ENCODE peak calls at places on chromosomes 12 and 14, in five cellular contexts. A is stomach; C is stromal cell of bone marrow; B is fibroblast of lung; D is naive thymus-derived CD4-positive, alpha-beta T cell. I is an unnamed sample.

GRCh38 chr12:53696285-53696654 is 20.4 kb upstream of the ATP5MC2 start:
- DNase-seq in A (peak), C (peak), B (peak), D (no peak), I (peak)

GRCh38 chr12:19181666-19182426 is 52.3 kb downstream of the PLEKHA5 start:
- DNase-seq in C (no peak), A (no peak), B (no peak), D (no peak), I (no peak)

GRCh38 chr12:115639667-115640012 is 637.9 kb downstream of the MED13L start:
- DNase-seq in D (no peak), B (no peak), C (no peak), A (no peak), I (no peak)

GRCh38 chr12:121614872-121615467 is 11.4 kb upstream of the ORAI1 start:
- DNase-seq in B (no peak), A (no peak), D (no peak), C (no peak), I (no peak)

GRCh38 chr14:63671987-63672386 is 30.3 kb upstream of the WDR89 start:
- DNase-seq in A (no peak), B (no peak), C (no peak), D (no peak), I (no peak)

GRCh38 chr14:67108230-67108629 is 81.0 kb upstream of the GARIN2 start:
- DNase-seq in B (no peak), D (no peak), C (no peak), A (no peak), I (no peak)

GRCh38 chr14:76772300-76773187 is 11.3 kb downstream of the VASH1 start:
- DNase-seq in A (no peak), D (no peak), C (no peak), B (peak), I (peak)

GRCh38 chr14:36771256-36771655 is 109.6 kb downstream of the PAX9 start:
- DNase-seq in A (no peak), D (no peak), C (no peak), B (no peak), I (no peak)

GRCh38 chr12:10395390-10395998 is 5.7 kb upstream of the KLRK1 start:
- DNase-seq in A (peak), C (peak), B (peak), D (no peak), I (no peak)

GRCh38 chr12:48938805-48939204 is 13.5 kb upstream of the FKBP11 start:
- DNase-seq in C (no peak), D (no peak), A (no peak), B (no peak), I (no peak)

GRCh38 chr12:30753233-30753632 is 1.5 kb downstream of the CAPRIN2 start:
- DNase-seq in B (peak), C (no peak), D (peak), A (no peak), I (peak)

GRCh38 chr14:34078117-34078743 is 127.4 kb upstream of the EGLN3 start:
- DNase-seq in B (peak), D (no peak), A (no peak), C (no peak), I (no peak)

GRCh38 chr14:76086636-76087035 is 65.1 kb upstream of the GPATCH2L start:
- DNase-seq in C (no peak), B (no peak), A (no peak), D (no peak), I (no peak)

GRCh38 chr14:61174395-61175386 is 106.4 kb downstream of the TMEM30B start:
- DNase-seq in B (peak), A (no peak), C (no peak), D (no peak), I (no peak)

GRCh38 chr14:55052259-55052930 is 948 bp downstream of the MAPK1IP1L start:
- DNase-seq in A (no peak), C (no peak), D (no peak), B (peak), I (no peak)

GRCh38 chr12:126879820-126880219 is 1387.2 kb upstream of the TMEM132C start:
- DNase-seq in A (no peak), C (no peak), D (no peak), B (no peak), I (no peak)

GRCh38 chr12:129080821-129081220 is 227.5 kb downstream of the GLT1D1 start:
- DNase-seq in A (no peak), C (no peak), B (no peak), D (no peak), I (no peak)

GRCh38 chr12:65918057-65918456 is 93.8 kb downstream of the HMGA2 start:
- DNase-seq in C (no peak), B (no peak), D (no peak), A (no peak), I (no peak)

GRCh38 chr12:34398706-34399630 is 376.7 kb downstream of the ALG10 start:
- DNase-seq in D (no peak), C (no peak), B (no peak), A (peak), I (peak)

GRCh38 chr12:71607494-71608330 is 55.9 kb downstream of the ZFC3H1 start:
- DNase-seq in C (no peak), D (no peak), A (no peak), B (no peak), I (no peak)

GRCh38 chr14:97975960-97976359 is 1178.8 kb downstream of the VRK1 start:
- DNase-seq in B (no peak), D (no peak), A (no peak), C (no peak), I (no peak)

GRCh38 chr12:32877670-32878459 is 18.7 kb downstream of the PKP2 start:
- DNase-seq in D (no peak), A (peak), B (no peak), C (no peak), I (no peak)

GRCh38 chr12:104682790-104683279 is 226.1 kb downstream of the CHST11 start:
- DNase-seq in C (no peak), A (no peak), B (no peak), D (peak), I (no peak)

GRCh38 chr14:64935508-64935907 is 7.0 kb downstream of the GPX2 start:
- DNase-seq in D (no peak), A (no peak), C (no peak), B (no peak), I (no peak)

GRCh38 chr12:58502857-58503256 is 417.4 kb downstream of the LRIG3 start:
- DNase-seq in D (no peak), C (no peak), A (no peak), B (peak), I (no peak)

GRCh38 chr14:43005807-43006206 is 1399.1 kb downstream of the LRFN5 start:
- DNase-seq in D (no peak), A (no peak), C (peak), B (no peak), I (no peak)

GRCh38 chr14:25394356-25394755 is 344.4 kb upstream of the STXBP6 start:
- DNase-seq in C (no peak), A (no peak), D (no peak), B (no peak), I (no peak)

GRCh38 chr14:39247256-39247655 is 13.5 kb downstream of the MIA2 start:
- DNase-seq in B (peak), C (peak), A (no peak), D (no peak), I (no peak)

I was measured in ecto neural progenitor cell.